ENCODE peak calls at places on chromosomes 4 and X, in four cellular contexts. Z is mesenchymal stem cell, S is H9, D is trophoblast cell. Q is an unnamed sample.

GRCh38 chrX:118219866-118220265 is 103.3 kb upstream of the KLHL13 start:
- DNase-seq in S (no peak), D (no peak), Z (no peak), Q (no peak)

GRCh38 chr4:105894570-105895323 is 524 bp upstream of the NPNT start:
- DNase-seq in S (peak; percentile 58), D (peak; percentile 10), Z (peak; percentile 3), Q (peak; percentile 27)

GRCh38 chr4:4410271-4410670 is 23.4 kb downstream of the NSG1 start:
- DNase-seq in D (no peak), S (no peak), Z (no peak), Q (no peak)

GRCh38 chr4:79331126-79331876 is 5.4 kb upstream of the NAA11 start:
- DNase-seq in Z (peak; percentile 70), S (no peak), D (no peak), Q (no peak)

GRCh38 chrX:119635179-119635578 is 29.0 kb upstream of the NKRF start:
- DNase-seq in Z (no peak), D (no peak), S (no peak), Q (no peak)

GRCh38 chrX:8254386-8254785 is 83.3 kb upstream of the VCX2 start:
- DNase-seq in Z (no peak), S (no peak), D (no peak), Q (no peak)

GRCh38 chr4:146481246-146481645 is 40.5 kb downstream of the SLC10A7 start:
- DNase-seq in S (no peak), Z (no peak), D (no peak), Q (no peak)

GRCh38 chrX:115892787-115893671 is 277.5 kb upstream of the AGTR2 start:
- DNase-seq in D (peak; percentile 69), S (peak; percentile 68), Z (peak; percentile 20), Q (no peak)

GRCh38 chr4:120853101-120853940 is 69.2 kb downstream of the PRDM5 start:
- DNase-seq in Z (no peak), D (no peak), S (no peak), Q (no peak)

GRCh38 chr4:165326831-165327210 is 648 bp upstream of the MSMO1 start:
- DNase-seq in D (peak; percentile 56), Z (no peak), S (peak; percentile 73), Q (no peak)

GRCh38 chr4:15945516-15945915 is 7.0 kb upstream of the FGFBP1 start:
- DNase-seq in S (no peak), Z (no peak), D (peak; percentile 93), Q (no peak)

GRCh38 chr4:105956566-105956965 is 61.3 kb downstream of the NPNT start:
- DNase-seq in D (no peak), Z (no peak), S (no peak), Q (no peak)

GRCh38 chrX:136191171-136191570 is 43.8 kb downstream of the FHL1 start:
- DNase-seq in D (no peak), S (no peak), Z (no peak), Q (no peak)

GRCh38 chrX:27694667-27695066 is 104.5 kb downstream of the DCAF8L2 start:
- DNase-seq in D (no peak), S (no peak), Z (no peak), Q (no peak)

GRCh38 chr4:121192500-121192899 is 28.4 kb upstream of the TNIP3 start:
- DNase-seq in S (no peak), Z (peak; percentile 50), D (peak; percentile 71), Q (peak; percentile 33)

GRCh38 chrX:9745417-9746115 is 20.1 kb downstream of the GPR143 start:
- DNase-seq in Z (peak; percentile 80), S (no peak), D (peak; percentile 72), Q (no peak)

GRCh38 chrX:70030242-70030823 is 19.4 kb downstream of the AWAT2 start:
- DNase-seq in Z (peak; percentile 29), S (peak; percentile 56), D (peak; percentile 61), Q (peak; percentile 44)

GRCh38 chr4:36177946-36178345 is 66.4 kb downstream of the ARAP2 start:
- DNase-seq in D (no peak), S (no peak), Z (peak; percentile 18), Q (no peak)

GRCh38 chrX:53018627-53019026 is 30.0 kb upstream of the GPR173 start:
- DNase-seq in D (no peak), S (peak; percentile 36), Z (no peak), Q (no peak)

GRCh38 chr4:69147334-69147733 is 51.1 kb downstream of the UGT2B7 start:
- DNase-seq in Z (no peak), S (no peak), D (no peak), Q (no peak)

GRCh38 chr4:148514581-148514980 is 72.4 kb upstream of the NR3C2 start:
- DNase-seq in S (no peak), Z (no peak), D (no peak), Q (no peak)

GRCh38 chr4:152679414-152680281 is at the start of gene TMEM154:
- DNase-seq in S (peak; percentile 71), D (peak; percentile 87), Z (peak; percentile 76), Q (peak; percentile 41)

GRCh38 chr4:182818926-182819730 is 98.1 kb downstream of the DCTD start:
- DNase-seq in S (no peak), D (no peak), Z (no peak), Q (no peak)

GRCh38 chr4:71004281-71004851 is 10.9 kb downstream of the DCK start:
- DNase-seq in S (peak; percentile 48), Z (no peak), D (no peak), Q (no peak)

GRCh38 chrX:53494427-53494826 is 60.3 kb upstream of the HSD17B10 start:
- DNase-seq in D (no peak), Z (peak; percentile 18), S (no peak), Q (no peak)

GRCh38 chr4:123856689-123857545 is 460.3 kb downstream of the SPRY1 start:
- DNase-seq in S (peak; percentile 54), Z (peak; percentile 73), D (peak; percentile 36), Q (peak; percentile 23)

GRCh38 chr4:41215155-41215554 is 813 bp upstream of the APBB2 start:
- DNase-seq in S (no peak), Z (peak; percentile 18), D (no peak), Q (no peak)

GRCh38 chrX:5681159-5681558 is 547.5 kb downstream of the NLGN4X start:
- DNase-seq in S (no peak), D (peak; percentile 4), Z (no peak), Q (no peak)

GRCh38 chrX:118520858-118521206 is 25.2 kb downstream of the DOCK11 start:
- DNase-seq in D (no peak), Z (no peak), S (no peak), Q (no peak)

GRCh38 chr4:153634737-153635353 is 49.2 kb upstream of the TLR2 start:
- DNase-seq in D (peak; percentile 49), S (no peak), Z (peak; percentile 11), Q (no peak)

GRCh38 chr4:129358571-129358970 is 262.6 kb downstream of the C4orf33 start:
- DNase-seq in S (no peak), Z (peak; percentile 83), D (peak; percentile 28), Q (no peak)

GRCh38 chrX:38561951-38562719 is 793 bp downstream of the TSPAN7 start:
- DNase-seq in S (peak; percentile 44), D (no peak), Z (peak; percentile 2), Q (peak; percentile 14)

GRCh38 chr4:158624889-158625478 is 46.7 kb downstream of the C4orf46 start:
- DNase-seq in D (peak; percentile 78), S (peak; percentile 26), Z (peak; percentile 57), Q (peak; percentile 29)

GRCh38 chr4:101356928-101357327 is 9.6 kb upstream of the PPP3CA start:
- DNase-seq in S (no peak), D (peak; percentile 98), Z (peak; percentile 73), Q (no peak)

GRCh38 chrX:97066381-97066780 is 182.7 kb downstream of the RPA4 start:
- DNase-seq in Z (no peak), S (no peak), D (no peak), Q (no peak)

GRCh38 chrX:97070346-97070745 is 186.6 kb downstream of the RPA4 start:
- DNase-seq in D (no peak), S (no peak), Z (peak; percentile 0), Q (no peak)

GRCh38 chrX:97065973-97066372 is 182.3 kb downstream of the RPA4 start:
- DNase-seq in S (no peak), D (peak; percentile 33), Z (peak; percentile 0), Q (no peak)

GRCh38 chrX:97060019-97060418 is 176.3 kb downstream of the RPA4 start:
- DNase-seq in S (peak; percentile 55), D (no peak), Z (no peak), Q (peak; percentile 0)

DNA sequence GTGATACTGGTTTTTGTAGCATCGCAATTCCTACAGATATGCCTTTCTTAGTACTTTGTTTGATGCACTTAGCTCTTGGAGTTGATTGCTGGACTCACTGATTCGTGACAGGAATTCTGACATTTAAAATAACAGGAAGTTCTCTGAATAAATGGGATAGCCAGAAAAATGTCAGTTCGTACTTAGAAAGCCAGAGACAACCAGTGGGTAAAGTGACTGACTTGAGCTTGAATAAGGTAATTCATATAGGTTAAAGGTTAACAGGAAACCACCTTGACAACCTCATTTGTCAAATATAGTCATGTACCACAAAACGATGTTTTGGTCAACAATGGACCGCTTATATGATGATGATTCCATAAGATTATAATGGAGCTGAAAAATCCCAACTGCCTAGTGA is 181.4 kb downstream of the RPA4 start:
- DNase-seq in Z (no peak), D (no peak), S (no peak), Q (no peak)
- H2BK12ac ChIP-seq in Z (no peak overlapping the region), D (no peak overlapping the region), S (no peak overlapping the region), Q (no peak overlapping the region)

DNA sequence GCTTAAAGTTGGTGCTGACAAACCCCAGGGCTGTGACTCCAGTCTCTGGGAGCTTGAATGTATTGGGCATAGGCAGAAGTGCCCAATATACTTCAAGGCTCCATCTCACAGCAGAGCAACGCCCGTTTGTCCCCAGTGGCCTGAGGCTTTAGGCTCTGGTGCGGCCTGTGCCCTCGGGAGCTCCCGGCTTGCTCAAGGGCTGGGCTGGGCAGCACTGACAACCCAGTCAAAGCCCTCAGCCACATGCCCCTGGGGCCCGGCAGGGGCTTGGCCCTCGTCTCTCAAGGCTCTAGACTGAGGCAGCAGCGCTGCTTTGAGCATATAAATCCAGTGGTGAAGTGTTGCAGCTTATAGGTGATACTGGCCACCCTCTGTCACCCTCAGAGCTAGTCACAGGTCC is 203.7 kb downstream of the AFAP1 start:
- DNase-seq in Z (no peak), D (no peak), S (no peak), Q (no peak)
- H3K4me2 ChIP-seq in Z (no peak overlapping the region), D (no peak overlapping the region), S (no peak overlapping the region), Q (no peak overlapping the region)

GRCh38 chr4:186623546-186623945 is 68.2 kb upstream of the MTNR1A start:
- DNase-seq in D (no peak), S (no peak), Z (no peak), Q (no peak)

GRCh38 chr4:186622788-186623464 is 67.6 kb upstream of the MTNR1A start:
- DNase-seq in D (peak; percentile 61), S (no peak), Z (peak; percentile 67), Q (no peak)

GRCh38 chr4:186621959-186622553 is 66.7 kb upstream of the MTNR1A start:
- DNase-seq in S (no peak), D (peak; percentile 100), Z (peak; percentile 88), Q (no peak)

GRCh38 chr4:186617921-186618320 is 62.6 kb upstream of the MTNR1A start:
- DNase-seq in D (no peak), S (no peak), Z (no peak), Q (no peak)
- H3K79me1 ChIP-seq in D (no peaks in the 10 kb centered on the region), S (no peaks in the 10 kb centered on the region), Z (peaks cover 35% of the 10 kb centered on the region), Q (peaks cover 9% of the 10 kb centered on the region)

GRCh38 chr4:2397596-2398379 is 20.7 kb downstream of the ZFYVE28 start:
- DNase-seq in Z (no peak), D (no peak), S (no peak), Q (no peak)

GRCh38 chr4:2401610-2401983 is 16.8 kb downstream of the ZFYVE28 start:
- DNase-seq in D (no peak), S (no peak), Z (no peak), Q (no peak)

GRCh38 chr4:2399216-2399615 is 19.2 kb downstream of the ZFYVE28 start:
- DNase-seq in Z (no peak), D (no peak), S (no peak), Q (no peak)

GRCh38 chr4:2400841-2401609 is 17.4 kb downstream of the ZFYVE28 start:
- DNase-seq in S (no peak), D (no peak), Z (no peak), Q (no peak)

GRCh38 chr4:2399631-2400190 is 18.7 kb downstream of the ZFYVE28 start:
- DNase-seq in D (no peak), S (no peak), Z (no peak), Q (no peak)
- H2BK12ac ChIP-seq in D (no peak overlapping the region), S (no peak overlapping the region), Z (no peak overlapping the region), Q (no peak overlapping the region)

Q was measured in neuronal stem cell.